ENCODE peak calls at places on chromosomes 11 and 22, in six cellular contexts. I, N, E, J, S and V are unnamed samples.

GRCh38 chr22:19497245-19497644 is 17.5 kb downstream of the CDC45 start:
- DNase-seq in E (peak), N (peak), J (no peak), S (no peak), I (no peak), V (no peak)

GRCh38 chr11:82814379-82814778 is 80.7 kb upstream of the FAM181B start:
- DNase-seq in I (no peak), E (no peak), N (no peak), J (no peak), S (peak), V (no peak)

GRCh38 chr11:64206457-64207246 is at the start of gene FERMT3:
- DNase-seq in S (no peak), J (no peak), E (no peak), N (no peak), I (no peak), V (no peak)

GRCh38 chr11:46537121-46537520 is 56.7 kb downstream of the AMBRA1 start:
- DNase-seq in S (peak), I (no peak), J (no peak), E (peak), N (peak), V (no peak)

GRCh38 chr11:24697722-24698121 is 200.9 kb downstream of the LUZP2 start:
- DNase-seq in N (peak), J (no peak), I (no peak), S (no peak), E (peak), V (peak)

GRCh38 chr22:26617251-26618199 is at the start of gene CRYBB1:
- DNase-seq in E (no peak), I (peak), J (no peak), N (peak), S (peak), V (no peak)

GRCh38 chr22:50183141-50183971 is 2.4 kb upstream of the TRABD start:
- DNase-seq in N (no peak), I (no peak), E (no peak), J (no peak), S (no peak), V (no peak)

GRCh38 chr11:117565709-117566108 is 231.3 kb downstream of the DSCAML1 start:
- DNase-seq in S (peak), N (no peak), I (no peak), J (no peak), E (no peak), V (no peak)

GRCh38 chr11:131356201-131356600 is 14.2 kb upstream of the NTM start:
- DNase-seq in J (no peak), E (no peak), N (no peak), S (no peak), I (no peak), V (no peak)

GRCh38 chr11:36471577-36471976 is 38.5 kb downstream of the TRAF6 start:
- DNase-seq in E (no peak), J (no peak), I (no peak), N (no peak), S (no peak), V (no peak)

GRCh38 chr11:45079567-45079942 is 66.9 kb upstream of the PRDM11 start:
- DNase-seq in N (no peak), S (no peak), E (no peak), I (no peak), J (no peak), V (no peak)
- H3K9ac ChIP-seq in N (no peak), S (no peak), E (no peak), I (no peak), J (no peak), V (no peak)

GRCh38 chr11:48104562-48104924 is 112.1 kb upstream of the OR4B1 start:
- DNase-seq in N (no peak), S (peak), E (no peak), I (no peak), J (no peak), V (no peak)
- H3K27ac ChIP-seq in N (no peak), S (no peak), E (peak), I (no peak), J (no peak), V (no peak)

GRCh38 chr11:17743026-17743807 is 8.6 kb downstream of the KCNC1 start:
- DNase-seq in N (no peak), E (no peak), I (no peak), J (no peak), S (no peak), V (no peak)
- H3K4me2 ChIP-seq in N (no peak), E (peak), I (no peak), J (no peak), S (no peak), V (no peak)

GRCh38 chr11:62669420-62670161 is 1.9 kb upstream of the UQCC3 start:
- DNase-seq in E (peak), S (peak), I (no peak), J (no peak), N (no peak), V (no peak)
- H3K9ac ChIP-seq in E (no peak), S (no peak), I (no peak), J (peak), N (no peak), V (no peak)

GRCh38 chr22:39958009-39958711 is 2.0 kb upstream of the TMA7B start:
- DNase-seq in N (no peak), J (no peak), E (no peak), S (no peak), I (no peak), V (no peak)

GRCh38 chr22:39956932-39957664 is 3.1 kb upstream of the TMA7B start:
- DNase-seq in J (no peak), I (no peak), N (no peak), S (no peak), E (no peak), V (no peak)

GRCh38 chr22:39959640-39960447 is at the start of gene TMA7B:
- DNase-seq in J (no peak), S (peak), N (peak), I (no peak), E (peak), V (peak)

GRCh38 chr22:39960791-39961746 is 872 bp downstream of the TMA7B start:
- DNase-seq in J (no peak), I (no peak), S (no peak), E (peak), N (peak), V (peak)

DNA sequence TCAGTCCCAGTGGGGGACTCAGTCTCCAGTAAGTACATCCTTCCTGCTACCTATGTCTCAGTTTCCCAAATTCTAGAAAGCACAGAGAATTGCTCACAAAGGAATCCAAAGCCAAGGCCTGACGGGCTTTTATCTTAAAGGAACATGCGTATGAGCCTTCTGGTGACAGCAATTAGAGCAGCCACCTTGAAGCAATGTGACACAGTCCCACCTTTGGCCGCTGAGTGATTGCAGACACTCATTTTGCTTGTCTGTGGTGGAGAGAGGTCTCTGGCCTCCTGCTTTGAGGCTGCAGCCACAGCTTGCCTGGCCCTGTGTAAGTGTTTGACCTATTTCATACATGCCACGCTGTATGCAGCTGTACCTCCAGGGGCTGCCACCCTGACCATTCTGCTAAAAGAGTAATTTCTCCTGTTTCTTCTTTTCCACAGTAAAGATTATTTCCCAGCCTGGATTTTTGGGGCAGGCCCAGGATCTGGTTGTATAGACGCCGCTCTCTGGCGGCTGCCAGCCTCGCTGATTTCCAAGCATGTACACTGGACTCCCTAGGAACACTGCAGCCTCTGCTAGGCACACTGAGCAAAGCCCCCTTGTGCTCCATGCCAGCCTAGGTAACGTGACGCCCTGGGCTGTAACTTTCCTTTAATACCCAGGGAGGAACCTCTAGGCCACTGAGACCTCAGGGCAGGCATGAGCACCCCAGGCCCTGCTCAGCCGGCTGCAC is 1.1 kb upstream of the TMA7B start:
- DNase-seq in S (no peak), I (peak), N (no peak), J (no peak), E (no peak), V (no peak)
- H3K27ac ChIP-seq in S (no peak), I (no peak), N (no peak), J (no peak), E (no peak), V (no peak)

DNA sequence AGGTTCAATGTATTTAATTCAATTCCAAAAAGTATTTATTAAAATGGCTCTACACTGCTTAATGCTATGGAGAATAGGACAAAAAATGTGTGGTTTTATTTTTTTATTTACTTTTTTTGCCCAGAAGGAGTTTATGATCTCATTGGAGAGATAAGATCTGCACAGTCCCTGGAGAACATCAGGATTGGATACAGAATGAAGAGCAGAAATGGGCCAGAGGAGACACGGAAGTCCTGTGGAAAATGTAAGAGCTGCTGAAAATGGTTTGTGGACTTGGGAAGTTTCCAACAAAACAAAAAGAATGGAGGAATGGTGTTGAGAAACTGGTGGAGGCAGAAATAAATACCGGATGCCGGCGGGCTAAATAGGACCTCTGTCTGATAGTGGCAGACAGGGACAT is 554.6 kb downstream of the OPCML start:
- DNase-seq in I (no peak), N (no peak), E (no peak), J (no peak), S (no peak), V (no peak)
- H3K4me2 ChIP-seq in I (no peak), N (no peak), E (no peak), J (no peak), S (no peak), V (no peak)

GRCh38 chr11:65575568-65576231 is at the start of gene EHBP1L1:
- DNase-seq in J (no peak), I (no peak), N (peak), S (peak), E (peak), V (peak)
- H3K9ac ChIP-seq in J (peak), I (no peak), N (peak), S (no peak), E (peak), V (peak)

GRCh38 chr11:93344855-93345333 is 14.4 kb downstream of the DEUP1 start:
- DNase-seq in J (no peak), S (no peak), E (no peak), I (no peak), N (no peak), V (no peak)
- H3K27ac ChIP-seq in J (no peak), S (no peak), E (no peak), I (no peak), N (no peak), V (no peak)